ENCODE peak calls at places on chromosomes 3 and 15, in four cellular contexts. U, H, E and B are unnamed samples.

GRCh38 chr3:120498947-120499346 is 48.2 kb upstream of the FSTL1 start:
- DNase-seq in U (no peak), E (no peak), H (peak), B (no peak)

GRCh38 chr3:64187065-64187959 is 38.0 kb downstream of the PRICKLE2 start:
- DNase-seq in H (peak), U (peak), E (peak), B (no peak)

GRCh38 chr3:30355622-30356021 is 250.8 kb upstream of the TGFBR2 start:
- DNase-seq in U (no peak), E (no peak), H (no peak), B (no peak)

GRCh38 chr3:159187232-159187631 is 385.4 kb downstream of the MFSD1 start:
- DNase-seq in H (no peak), U (no peak), E (peak), B (no peak)

GRCh38 chr3:52352566-52352965 is 36.4 kb downstream of the DNAH1 start:
- DNase-seq in U (no peak), H (no peak), E (no peak), B (no peak)

GRCh38 chr3:171862993-171863521 is 19.9 kb downstream of the TMEM212 start:
- DNase-seq in E (no peak), H (no peak), U (no peak), B (no peak)

GRCh38 chr3:61997112-61997511 is 376.2 kb downstream of the FEZF2 start:
- DNase-seq in U (no peak), H (no peak), E (peak), B (no peak)

GRCh38 chr3:149673393-149673792 is 15.6 kb upstream of the WWTR1 start:
- DNase-seq in E (no peak), U (no peak), H (no peak), B (no peak)

GRCh38 chr15:64149424-64150235 is 1.9 kb upstream of the SNX22 start:
- DNase-seq in H (peak), E (no peak), U (no peak), B (peak)

GRCh38 chr3:185939721-185940120 is 1.9 kb upstream of the TRA2B start:
- DNase-seq in H (peak), E (no peak), U (no peak), B (no peak)

GRCh38 chr3:36875397-36875796 is 69.5 kb downstream of the TRANK1 start:
- DNase-seq in U (no peak), E (no peak), H (no peak), B (no peak)

GRCh38 chr3:36871379-36872126 is 73.3 kb downstream of the TRANK1 start:
- DNase-seq in U (no peak), H (no peak), E (no peak), B (no peak)

GRCh38 chr3:36877930-36878685 is 66.7 kb downstream of the TRANK1 start:
- DNase-seq in E (no peak), H (peak), U (no peak), B (no peak)

GRCh38 chr3:36874351-36874874 is 70.4 kb downstream of the TRANK1 start:
- DNase-seq in E (no peak), H (no peak), U (no peak), B (no peak)

DNA sequence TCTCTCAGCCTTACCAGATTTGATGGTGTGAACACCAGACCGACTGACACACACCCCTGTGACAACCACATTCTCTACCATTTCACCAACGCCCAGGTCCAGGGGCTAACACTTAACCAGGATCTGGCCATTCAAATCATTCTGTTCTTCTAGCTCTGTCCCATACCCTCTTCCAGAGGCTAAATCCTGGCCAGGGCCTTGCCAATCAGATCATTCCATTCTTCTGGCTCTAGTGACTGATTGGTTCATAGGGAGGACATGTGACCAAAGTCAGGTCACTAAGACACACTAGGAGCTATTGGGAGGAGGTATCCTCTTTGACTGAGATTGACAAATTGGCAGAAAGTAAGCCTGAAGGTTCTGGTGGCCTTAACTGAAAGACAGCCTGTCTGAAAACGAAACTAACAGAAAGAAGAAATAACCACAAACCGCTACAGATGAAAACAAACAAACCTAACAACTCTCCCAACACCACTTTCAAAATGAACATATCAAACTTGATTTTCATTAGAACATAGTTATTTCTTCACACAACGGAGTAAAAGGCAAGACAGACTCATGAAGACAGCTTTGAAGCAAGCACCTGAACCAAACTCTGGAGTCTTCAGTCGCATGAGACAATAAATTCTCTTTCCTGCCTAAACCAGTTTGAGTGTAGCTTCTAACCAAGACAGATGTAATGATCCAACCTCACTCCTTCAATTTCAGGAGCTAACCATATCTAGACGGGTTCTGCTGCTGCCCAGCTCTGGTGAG is 68.5 kb downstream of the TRANK1 start:
- DNase-seq in U (no peak), E (no peak), H (no peak), B (no peak)
- H3K4me3 ChIP-seq in U (no peak), E (no peak), H (no peak), B (no peak)

DNA sequence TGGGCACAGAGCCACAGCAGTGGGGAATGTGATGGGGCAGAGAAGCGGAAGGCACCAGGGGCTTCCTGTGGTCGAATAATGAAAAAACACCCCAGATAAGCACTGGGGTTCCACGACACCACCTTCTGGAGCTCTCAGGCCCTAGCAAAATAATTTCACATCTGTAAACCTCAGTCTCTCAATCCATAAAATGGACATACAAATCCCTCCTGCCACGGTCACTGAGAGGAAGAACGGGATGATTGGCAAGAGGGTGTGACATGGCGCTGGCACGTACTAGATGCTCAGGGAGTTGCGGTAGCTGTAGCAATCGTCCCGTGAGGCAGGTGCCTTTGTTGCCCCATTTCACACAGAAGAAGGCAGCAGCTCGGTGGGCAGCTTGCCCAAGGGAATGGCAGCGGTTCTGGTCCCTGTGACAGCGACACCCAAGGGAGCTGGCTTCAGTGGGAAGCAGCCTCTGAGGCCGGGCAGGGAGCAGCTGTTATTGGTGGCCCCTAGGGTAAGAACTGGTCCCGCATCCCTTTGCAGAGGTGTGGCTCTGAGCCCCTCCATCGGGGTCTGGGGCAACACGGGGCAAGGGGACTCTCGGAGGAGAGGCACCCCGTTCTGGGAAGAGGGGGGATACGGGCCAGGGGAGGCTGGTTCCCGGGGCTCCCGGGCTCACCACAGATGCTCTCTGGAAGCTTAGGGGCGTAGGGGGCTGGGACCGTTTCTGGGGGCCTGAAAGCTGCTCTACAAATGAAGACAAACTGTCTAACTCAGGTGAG is 114.0 kb upstream of the ALDH1A3 start:
- DNase-seq in E (no peak), U (no peak), H (no peak), B (peak)
- H3K4me3 ChIP-seq in E (no peak), U (no peak), H (no peak), B (no peak)

DNA sequence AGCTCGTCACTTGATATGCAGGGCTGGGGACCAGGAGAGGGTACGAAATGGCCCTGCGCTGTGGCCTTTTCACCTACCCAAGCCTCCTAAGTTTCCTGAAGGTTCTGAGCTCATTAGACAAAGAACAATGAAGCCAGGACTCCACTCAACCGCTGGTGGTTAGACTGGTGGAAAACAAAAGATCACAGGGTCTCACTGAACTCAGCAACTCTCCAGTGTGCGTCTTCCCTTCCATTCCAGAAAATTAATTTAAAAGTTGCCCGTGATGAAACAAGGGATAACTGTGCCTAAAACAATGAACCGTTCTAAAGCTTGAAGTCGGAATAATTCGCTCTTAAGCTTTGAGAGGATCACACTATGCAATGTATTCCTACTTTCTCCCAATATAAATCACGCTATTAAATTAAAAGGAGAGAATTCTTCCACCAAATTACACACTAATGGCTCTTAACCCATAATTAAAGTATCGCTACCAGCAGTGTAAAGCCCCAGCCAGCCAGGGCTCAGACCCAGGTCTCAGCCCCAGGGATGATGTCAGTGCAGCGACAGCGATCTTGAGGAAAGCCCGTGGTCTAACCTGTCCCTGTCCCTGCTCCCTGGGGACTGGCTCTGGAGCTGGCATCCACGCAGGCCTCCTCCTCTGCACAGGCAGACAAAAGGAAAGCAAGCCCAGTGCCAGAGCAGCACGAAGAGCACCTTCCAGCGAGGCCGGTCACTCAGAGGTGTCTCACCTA is 4.9 kb downstream of the VGLL4 start:
- DNase-seq in H (peak), U (no peak), E (peak), B (no peak)
- H3K4me3 ChIP-seq in H (peak), U (peak), E (peak), B (peak)

GRCh38 chr3:13932578-13933295 is 52.9 kb upstream of the WNT7A start:
- DNase-seq in E (no peak), H (peak), U (no peak), B (peak)
- H3K4me3 ChIP-seq in E (no peak), H (no peak), U (peak), B (peak)